ENCODE peak calls at places on chromosomes 12 and 14, in nine cellular contexts. Q, U, W, M, C, I, A, R and D are unnamed samples.

GRCh38 chr12:106364261-106364660 is 6.7 kb downstream of the POLR3B start:
- DNase-seq in Q (no peak), U (no peak), W (no peak), M (no peak), C (no peak), I (no peak), A (no peak), R (no peak), D (no peak)

GRCh38 chr12:50132505-50133135 is 20.6 kb downstream of the COX14 start:
- DNase-seq in Q (no peak), U (peak; percentile 25), W (no peak), M (no peak), C (no peak), I (no peak), A (peak; percentile 64), R (no peak), D (no peak)

GRCh38 chr14:84312551-84312950 is 1217.4 kb upstream of the FLRT2 start:
- DNase-seq in Q (no peak), U (no peak), W (no peak), M (no peak), C (no peak), I (no peak), A (no peak), R (no peak), D (no peak)

GRCh38 chr12:106149096-106149784 is 10.5 kb upstream of the NUAK1 start:
- DNase-seq in Q (no peak), U (peak; percentile 40), W (no peak), M (peak; percentile 40), C (no peak), I (no peak), A (peak; percentile 68), R (no peak), D (no peak)

GRCh38 chr14:59301354-59301753 is 112.9 kb downstream of the DAAM1 start:
- DNase-seq in Q (no peak), U (no peak), W (no peak), M (no peak), C (no peak), I (no peak), A (no peak), R (no peak), D (no peak)

GRCh38 chr12:122106891-122107660 is 28.5 kb downstream of the MLXIP start:
- DNase-seq in Q (no peak), U (peak; percentile 86), W (no peak), M (no peak), C (peak; percentile 73), I (no peak), A (no peak), R (no peak), D (no peak)

GRCh38 chr14:71439247-71439646 is 493.0 kb upstream of the RGS6 start:
- DNase-seq in Q (no peak), U (no peak), W (no peak), M (no peak), C (no peak), I (no peak), A (no peak), R (no peak), D (no peak)

GRCh38 chr12:32501835-32502333 is 102.5 kb downstream of the FGD4 start:
- DNase-seq in Q (no peak), U (peak; percentile 79), W (peak; percentile 47), M (peak; percentile 93), C (peak; percentile 70), I (peak; percentile 83), A (no peak), R (no peak), D (no peak)

GRCh38 chr12:65152586-65152985 is 16.8 kb upstream of the LEMD3 start:
- DNase-seq in Q (no peak), U (peak; percentile 14), W (peak; percentile 31), M (no peak), C (no peak), I (no peak), A (no peak), R (no peak), D (no peak)

GRCh38 chr14:23365353-23366162 is 586 bp upstream of the EFS start:
- DNase-seq in Q (no peak), U (peak; percentile 13), W (no peak), M (no peak), C (no peak), I (no peak), A (peak; percentile 81), R (no peak), D (no peak)

GRCh38 chr12:122085006-122085405 is 6.5 kb downstream of the MLXIP start:
- DNase-seq in Q (no peak), U (no peak), W (no peak), M (peak; percentile 91), C (no peak), I (no peak), A (no peak), R (no peak), D (no peak)

GRCh38 chr12:116975779-116976393 is 65.1 kb downstream of the FBXW8 start:
- DNase-seq in Q (no peak), U (peak; percentile 20), W (no peak), M (no peak), C (no peak), I (no peak), A (no peak), R (no peak), D (no peak)

GRCh38 chr14:97499790-97500481 is 702.8 kb downstream of the VRK1 start:
- DNase-seq in Q (no peak), U (no peak), W (no peak), M (no peak), C (no peak), I (no peak), A (no peak), R (no peak), D (no peak)

GRCh38 chr14:54935100-54935499 is 32.5 kb upstream of the GCH1 start:
- DNase-seq in Q (no peak), U (no peak), W (no peak), M (no peak), C (no peak), I (no peak), A (no peak), R (no peak), D (no peak)

GRCh38 chr14:55481769-55482168 is 41.4 kb upstream of the TBPL2 start:
- DNase-seq in Q (no peak), U (no peak), W (no peak), M (no peak), C (no peak), I (no peak), A (no peak), R (no peak), D (no peak)

GRCh38 chr12:89334770-89335169 is 17.5 kb downstream of the DUSP6 start:
- DNase-seq in Q (no peak), U (no peak), W (no peak), M (no peak), C (no peak), I (no peak), A (no peak), R (no peak), D (no peak)

GRCh38 chr12:113697646-113698504 is 226.2 kb upstream of the LHX5 start:
- DNase-seq in Q (no peak), U (no peak), W (no peak), M (peak; percentile 96), C (peak; percentile 37), I (no peak), A (peak; percentile 43), R (no peak), D (no peak)

GRCh38 chr12:49950310-49951251 is at the start of gene AQP2:
- DNase-seq in Q (no peak), U (no peak), W (no peak), M (no peak), C (no peak), I (no peak), A (no peak), R (no peak), D (no peak)

GRCh38 chr14:66120402-66120801 is 365.8 kb upstream of the CCDC196 start:
- DNase-seq in Q (no peak), U (no peak), W (no peak), M (no peak), C (no peak), I (no peak), A (no peak), R (no peak), D (no peak)

GRCh38 chr12:66803972-66804371 is 125.1 kb upstream of the GRIP1 start:
- DNase-seq in Q (no peak), U (peak; percentile 2), W (no peak), M (no peak), C (no peak), I (peak; percentile 18), A (no peak), R (no peak), D (no peak)

GRCh38 chr14:38042356-38042755 is 165.3 kb upstream of the SSTR1 start:
- DNase-seq in Q (peak; percentile 87), U (peak; percentile 65), W (peak; percentile 22), M (no peak), C (no peak), I (no peak), A (no peak), R (no peak), D (no peak)

GRCh38 chr12:20446836-20447235 is 78.5 kb downstream of the PDE3A start:
- DNase-seq in Q (no peak), U (no peak), W (no peak), M (no peak), C (no peak), I (no peak), A (no peak), R (no peak), D (no peak)

GRCh38 chr12:96487214-96487613 is 2.2 kb upstream of the CFAP54 start:
- DNase-seq in Q (peak; percentile 68), U (peak; percentile 77), W (no peak), M (no peak), C (no peak), I (no peak), A (no peak), R (no peak), D (no peak)

GRCh38 chr12:122893208-122894151 is 2.4 kb downstream of the VPS37B start:
- DNase-seq in Q (no peak), U (no peak), W (no peak), M (no peak), C (no peak), I (no peak), A (no peak), R (no peak), D (no peak)

GRCh38 chr12:49261726-49262125 is 3.2 kb upstream of the TUBA1C start:
- DNase-seq in Q (no peak), U (no peak), W (no peak), M (no peak), C (no peak), I (no peak), A (no peak), R (no peak), D (no peak)

GRCh38 chr14:80586116-80586515 is 355.4 kb downstream of the CEP128 start:
- DNase-seq in Q (no peak), U (no peak), W (no peak), M (no peak), C (no peak), I (no peak), A (no peak), R (no peak), D (no peak)

GRCh38 chr14:65627315-65627714 is 214.8 kb downstream of the FUT8 start:
- DNase-seq in Q (no peak), U (no peak), W (no peak), M (no peak), C (no peak), I (no peak), A (no peak), R (no peak), D (no peak)

GRCh38 chr12:84315926-84316325 is 596.7 kb downstream of the SLC6A15 start:
- DNase-seq in Q (no peak), U (no peak), W (no peak), M (no peak), C (no peak), I (no peak), A (no peak), R (no peak), D (no peak)

GRCh38 chr14:99320105-99320572 is 48.1 kb upstream of the BCL11B start:
- DNase-seq in Q (peak; percentile 53), U (peak; percentile 6), W (no peak), M (peak; percentile 77), C (peak; percentile 20), I (peak; percentile 49), A (peak; percentile 75), R (peak; percentile 60), D (peak; percentile 85)

GRCh38 chr12:128798543-128799341 is 25.0 kb downstream of the SLC15A4 start:
- DNase-seq in Q (no peak), U (no peak), W (no peak), M (no peak), C (no peak), I (no peak), A (no peak), R (no peak), D (no peak)

GRCh38 chr12:93203361-93203760 is 174.4 kb upstream of the NUDT4 start:
- DNase-seq in Q (no peak), U (no peak), W (no peak), M (no peak), C (no peak), I (no peak), A (no peak), R (no peak), D (no peak)